ENCODE peak calls at places on chromosomes 5 and 9, in ten cellular contexts. X is AG04450, I is AG09309, R is cardiac fibroblast, A is astrocyte, H is MM.1S, C is endodermal cell, S is heart left ventricle, J is lower leg skin, G is astrocyte of the cerebellum. W is an unnamed sample.

GRCh38 chr9:72753261-72753893 is 199.5 kb downstream of the ALDH1A1 start:
- DNase-seq in X (no peak), I (no peak), R (peak), A (peak), H (no peak), C (no peak), S (no peak), J (no peak), G (peak), W (no peak)

GRCh38 chr5:51651476-51651875 is 268.2 kb downstream of the ISL1 start:
- DNase-seq in X (no peak), I (no peak), R (peak), A (no peak), H (no peak), C (no peak), S (no peak), J (no peak), G (no peak), W (no peak)

GRCh38 chr5:168151041-168151440 is 140.4 kb upstream of the WWC1 start:
- DNase-seq in X (no peak), I (no peak), R (no peak), A (no peak), H (no peak), C (no peak), S (no peak), J (no peak), G (no peak), W (peak)

GRCh38 chr5:151739939-151740335 is 18.5 kb downstream of the ATOX1 start:
- DNase-seq in X (peak), I (peak), R (peak), A (peak), H (no peak), C (no peak), S (no peak), J (no peak), G (peak), W (no peak)

GRCh38 chr5:118577621-118578020 is 410.7 kb downstream of the DTWD2 start:
- DNase-seq in X (no peak), I (no peak), R (peak), A (no peak), H (no peak), C (no peak), S (no peak), J (no peak), G (no peak), W (no peak)

GRCh38 chr5:180641566-180641900 is 7.9 kb downstream of the FLT4 start:
- DNase-seq in X (no peak), I (no peak), R (no peak), A (no peak), H (no peak), C (peak), S (no peak), J (no peak), G (no peak), W (no peak)

GRCh38 chr9:137045294-137046093 is 483 bp downstream of the NPDC1 start:
- DNase-seq in X (no peak), I (no peak), R (peak), A (peak), H (no peak), C (peak), S (peak), J (no peak), G (no peak), W (no peak)

GRCh38 chr5:133112026-133112660 is 60.3 kb downstream of the HSPA4 start:
- DNase-seq in X (no peak), I (no peak), R (no peak), A (no peak), H (no peak), C (no peak), S (no peak), J (no peak), G (no peak), W (no peak)

GRCh38 chr9:32954642-32955041 is 46.8 kb downstream of the APTX start:
- DNase-seq in X (no peak), I (peak), R (peak), A (peak), H (no peak), C (no peak), S (no peak), J (no peak), G (peak), W (no peak)

GRCh38 chr9:134210908-134211810 is 46.8 kb upstream of the RNU6ATAC start:
- DNase-seq in X (no peak), I (no peak), R (peak), A (no peak), H (no peak), C (no peak), S (peak), J (no peak), G (peak), W (no peak)

GRCh38 chr5:69493235-69493925 is 790 bp downstream of the OCLN start:
- DNase-seq in X (no peak), I (no peak), R (no peak), A (peak), H (peak), C (peak), S (no peak), J (no peak), G (no peak), W (peak)

GRCh38 chr5:69492391-69493234 is at the start of gene OCLN:
- DNase-seq in X (no peak), I (no peak), R (no peak), A (no peak), H (peak), C (peak), S (no peak), J (peak), G (no peak), W (peak)

GRCh38 chr5:69494481-69494880 is 1.9 kb downstream of the OCLN start:
- DNase-seq in X (no peak), I (no peak), R (no peak), A (no peak), H (no peak), C (peak), S (no peak), J (no peak), G (no peak), W (no peak)

GRCh38 chr5:69491027-69491426 is 1.6 kb upstream of the OCLN start:
- DNase-seq in X (no peak), I (no peak), R (no peak), A (no peak), H (no peak), C (no peak), S (no peak), J (no peak), G (no peak), W (no peak)

DNA sequence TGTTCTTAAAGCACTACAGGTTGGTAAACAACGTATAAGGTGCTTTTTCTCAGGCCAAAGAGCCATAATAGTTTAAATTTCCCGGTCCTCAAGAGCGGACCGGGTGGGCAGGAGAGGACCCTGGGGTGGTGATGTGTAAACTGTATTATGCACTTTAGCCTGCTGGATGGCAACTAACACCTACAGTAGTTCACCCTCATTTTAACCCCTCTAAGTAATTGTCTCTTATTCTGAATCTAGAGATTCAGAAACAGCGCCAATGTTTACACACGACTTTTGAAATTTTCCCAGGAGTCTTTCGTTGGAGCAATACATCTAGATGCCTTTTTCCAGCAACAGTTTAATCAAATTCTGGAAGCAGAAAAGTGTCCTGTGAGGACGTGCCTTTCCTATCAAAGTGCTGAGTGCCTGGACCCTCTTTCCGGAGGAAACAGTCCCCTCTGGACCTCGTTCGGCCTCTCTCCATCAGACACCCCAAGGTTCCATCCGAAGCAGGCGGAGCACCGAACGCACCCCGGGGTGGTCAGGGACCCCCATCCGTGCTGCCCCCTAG is 676 bp upstream of the OCLN start:
- DNase-seq in X (no peak), I (no peak), R (no peak), A (no peak), H (no peak), C (no peak), S (no peak), J (no peak), G (no peak), W (no peak)
- TF ChIP-seq CTCF in X (no peak), I (no peak), R (no peak), A (no peak), H (no peak), C (peak), S (no peak), J (no peak), G (no peak), W (no peak)

GRCh38 chr5:56069652-56070226 is 75.0 kb upstream of the IL6ST start:
- DNase-seq in X (no peak), I (no peak), R (peak), A (no peak), H (no peak), C (no peak), S (no peak), J (no peak), G (no peak), W (no peak)
- TF ChIP-seq CTCF in X (no peak), I (no peak), R (no peak), A (no peak), H (no peak), C (no peak), S (no peak), J (no peak), G (no peak), W (no peak)

GRCh38 chr5:149448831-149449714 is 70.0 kb upstream of the IL17B start:
- DNase-seq in X (no peak), I (no peak), R (peak), A (no peak), H (no peak), C (peak), S (no peak), J (no peak), G (no peak), W (no peak)
- TF ChIP-seq CTCF in X (peak), I (peak), R (peak), A (peak), H (no peak), C (peak), S (no peak), J (no peak), G (peak), W (peak)

DNA sequence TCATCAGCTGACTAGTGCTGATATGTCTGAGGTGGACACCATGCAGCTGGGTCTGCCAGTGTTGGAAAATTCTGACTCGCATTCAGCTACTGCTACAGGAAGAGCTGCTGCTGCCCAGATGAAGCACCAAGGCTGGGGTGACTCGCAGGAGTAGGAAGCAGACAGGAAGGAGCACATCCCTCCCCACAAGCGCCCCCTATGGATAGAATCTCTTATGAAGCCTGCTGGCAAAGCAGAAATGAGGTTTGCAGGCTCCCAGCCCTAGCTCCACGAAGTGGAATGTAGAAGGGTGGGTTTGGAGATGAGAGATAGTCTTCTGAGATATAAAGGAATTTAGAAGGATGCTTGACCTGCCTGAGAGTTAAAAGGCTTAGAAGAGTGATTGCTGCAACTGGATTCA is 443.0 kb downstream of the ACTL7B start:
- DNase-seq in X (no peak), I (no peak), R (no peak), A (no peak), H (no peak), C (peak), S (no peak), J (no peak), G (no peak), W (no peak)
- TF ChIP-seq CTCF in X (no peak), I (no peak), R (peak), A (no peak), H (no peak), C (peak), S (no peak), J (no peak), G (no peak), W (peak)

GRCh38 chr5:60549841-60550240 is 150.1 kb downstream of the DEPDC1B start:
- DNase-seq in X (no peak), I (no peak), R (no peak), A (no peak), H (no peak), C (no peak), S (no peak), J (no peak), G (no peak), W (no peak)
- TF ChIP-seq CTCF in X (no peak), I (no peak), R (no peak), A (no peak), H (no peak), C (no peak), S (no peak), J (no peak), G (no peak), W (no peak)

GRCh38 chr5:58965677-58966414 is 383.0 kb downstream of the RAB3C start:
- DNase-seq in X (no peak), I (no peak), R (no peak), A (no peak), H (no peak), C (peak), S (no peak), J (no peak), G (no peak), W (no peak)
- TF ChIP-seq CTCF in X (no peak), I (no peak), R (no peak), A (no peak), H (no peak), C (peak), S (no peak), J (no peak), G (no peak), W (no peak)

GRCh38 chr5:18882162-18882561 is 1105.8 kb downstream of the CDH18 start:
- DNase-seq in X (no peak), I (no peak), R (no peak), A (no peak), H (no peak), C (no peak), S (no peak), J (no peak), G (no peak), W (no peak)

GRCh38 chr5:18881615-18882014 is 1106.4 kb downstream of the CDH18 start:
- DNase-seq in X (no peak), I (no peak), R (no peak), A (no peak), H (no peak), C (no peak), S (no peak), J (no peak), G (no peak), W (no peak)

GRCh38 chr5:18876565-18876964 is 1111.4 kb downstream of the CDH18 start:
- DNase-seq in X (no peak), I (no peak), R (no peak), A (no peak), H (no peak), C (no peak), S (no peak), J (no peak), G (no peak), W (no peak)
- TF ChIP-seq CTCF in X (no peak), I (no peak), R (no peak), A (no peak), H (no peak), C (no peak), S (no peak), J (no peak), G (no peak), W (no peak)

GRCh38 chr5:54045077-54045792 is 265.1 kb downstream of the ARL15 start:
- DNase-seq in X (no peak), I (no peak), R (no peak), A (no peak), H (no peak), C (no peak), S (no peak), J (no peak), G (no peak), W (no peak)

GRCh38 chr5:54049963-54050362 is 260.4 kb downstream of the ARL15 start:
- DNase-seq in X (peak), I (peak), R (peak), A (peak), H (no peak), C (no peak), S (no peak), J (no peak), G (no peak), W (no peak)

DNA sequence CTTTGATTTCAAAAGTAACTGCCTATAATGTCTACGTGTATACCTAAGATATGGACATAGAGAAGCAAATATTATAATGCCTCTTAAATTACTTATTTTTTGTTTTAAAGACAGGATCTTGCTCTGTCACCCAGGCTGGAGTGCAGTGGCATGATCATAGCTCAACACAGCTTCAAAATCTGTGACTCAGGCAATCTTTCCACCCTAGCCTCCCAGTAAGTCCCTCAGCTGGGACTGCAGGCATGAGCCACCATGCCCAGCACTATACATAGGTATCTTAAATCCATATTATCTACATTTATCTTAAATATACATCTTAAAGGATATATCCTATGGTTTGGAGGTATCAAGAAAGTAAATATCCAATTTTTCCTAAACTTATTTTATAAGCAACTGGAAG is 261.2 kb downstream of the ARL15 start:
- DNase-seq in X (no peak), I (no peak), R (no peak), A (no peak), H (no peak), C (no peak), S (no peak), J (no peak), G (no peak), W (no peak)
- TF ChIP-seq CTCF in X (no peak), I (no peak), R (no peak), A (no peak), H (no peak), C (no peak), S (no peak), J (no peak), G (no peak), W (no peak)

GRCh38 chr5:3049261-3049660 is 297.8 kb upstream of the IRX2 start:
- DNase-seq in X (no peak), I (no peak), R (no peak), A (no peak), H (no peak), C (no peak), S (no peak), J (no peak), G (no peak), W (no peak)
- TF ChIP-seq CTCF in X (no peak), I (no peak), R (no peak), A (no peak), H (no peak), C (no peak), S (no peak), J (no peak), G (no peak), W (no peak)

DNA sequence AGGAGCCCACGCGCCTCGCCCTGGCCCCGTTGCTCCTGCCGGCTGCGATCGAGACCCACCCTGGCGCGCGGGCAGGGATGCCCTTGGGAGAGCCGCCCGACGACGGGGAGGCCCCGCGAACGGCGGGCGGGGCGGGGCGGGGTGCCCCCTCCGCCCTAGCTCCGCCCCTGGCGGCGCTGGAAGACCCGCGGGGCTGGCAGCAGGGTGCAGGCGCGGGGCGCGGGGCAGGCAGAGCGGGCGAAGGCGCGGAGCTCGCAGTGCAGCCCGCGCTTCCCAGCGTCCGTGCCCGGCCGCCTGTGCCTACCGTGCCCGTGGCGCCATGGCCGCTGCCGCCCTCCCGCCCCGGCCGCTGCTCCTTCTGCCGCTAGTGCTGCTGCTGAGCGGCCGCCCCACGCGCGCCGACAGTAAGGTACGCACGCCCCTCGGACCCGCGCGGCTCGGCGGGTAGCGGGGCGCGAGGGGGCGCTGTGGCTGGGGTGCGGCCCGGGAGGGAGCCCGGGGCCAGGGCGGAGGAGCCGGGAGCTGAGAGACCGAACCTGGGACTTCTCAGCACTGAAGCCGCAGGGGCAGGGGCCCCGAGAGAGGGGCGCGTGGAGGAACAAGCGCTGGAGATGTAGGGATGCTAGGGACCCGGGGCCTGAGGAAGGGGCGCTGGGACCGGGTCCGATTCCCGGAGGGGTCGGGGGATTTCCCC is at the start of gene OLFML2A:
- DNase-seq in X (no peak), I (no peak), R (no peak), A (no peak), H (no peak), C (peak), S (peak), J (no peak), G (no peak), W (peak)
- TF ChIP-seq CTCF in X (peak), I (peak), R (no peak), A (no peak), H (peak), C (peak), S (peak), J (no peak), G (peak), W (no peak)

W was measured in GM06990.